ENCODE peak calls at places on chromosomes 13 and 19, in seven cellular contexts. One of them, this sample, is unnamed.

GRCh38 chr19:7917292-7918061 is 2.7 kb upstream of the SNAPC2 start:
- DNase-seq in mesendoderm: peak; percentile 75
- DNase-seq in neuronal stem cell: no peak
- DNase-seq in trophoblast cell: peak; percentile 78
- DNase-seq in mesenchymal stem cell: peak; percentile 71
- DNase-seq in IMR-90: peak; percentile 45
- DNase-seq in H1: no peak
- DNase-seq in this sample: peak; percentile 71

GRCh38 chr13:30881931-30882899 is 23.9 kb upstream of the MEDAG start:
- DNase-seq in mesendoderm: peak; percentile 35
- DNase-seq in neuronal stem cell: no peak
- DNase-seq in trophoblast cell: no peak
- DNase-seq in mesenchymal stem cell: peak; percentile 46
- DNase-seq in IMR-90: no peak
- DNase-seq in H1: no peak
- DNase-seq in this sample: no peak

GRCh38 chr19:34960103-34960805 is 3.8 kb downstream of the ZNF792 start:
- DNase-seq in mesendoderm: no peak
- DNase-seq in neuronal stem cell: no peak
- DNase-seq in trophoblast cell: no peak
- DNase-seq in mesenchymal stem cell: no peak
- DNase-seq in IMR-90: peak; percentile 86
- DNase-seq in H1: no peak
- DNase-seq in this sample: no peak

GRCh38 chr19:42455621-42456081 is 12.9 kb upstream of the CXCL17 start:
- DNase-seq in mesendoderm: peak; percentile 39
- DNase-seq in neuronal stem cell: no peak
- DNase-seq in trophoblast cell: peak; percentile 51
- DNase-seq in mesenchymal stem cell: no peak
- DNase-seq in IMR-90: no peak
- DNase-seq in H1: no peak
- DNase-seq in this sample: no peak

GRCh38 chr19:38721977-38722773 is 22.1 kb downstream of the CAPN12 start:
- DNase-seq in mesendoderm: no peak
- DNase-seq in neuronal stem cell: peak; percentile 46
- DNase-seq in trophoblast cell: no peak
- DNase-seq in mesenchymal stem cell: no peak
- DNase-seq in IMR-90: no peak
- DNase-seq in H1: no peak
- DNase-seq in this sample: no peak

GRCh38 chr19:29098863-29099481 is 114.0 kb downstream of the UQCRFS1 start:
- DNase-seq in mesendoderm: no peak
- DNase-seq in neuronal stem cell: no peak
- DNase-seq in trophoblast cell: peak; percentile 80
- DNase-seq in mesenchymal stem cell: no peak
- DNase-seq in IMR-90: peak; percentile 77
- DNase-seq in H1: no peak
- DNase-seq in this sample: no peak

GRCh38 chr13:106373304-106373988 is 162.0 kb downstream of the EFNB2 start:
- DNase-seq in mesendoderm: no peak
- DNase-seq in neuronal stem cell: no peak
- DNase-seq in trophoblast cell: no peak
- DNase-seq in mesenchymal stem cell: peak; percentile 47
- DNase-seq in IMR-90: no peak
- DNase-seq in H1: no peak
- DNase-seq in this sample: no peak

GRCh38 chr19:46386151-46386550 is 27.2 kb downstream of the CCDC8 start:
- DNase-seq in mesendoderm: no peak
- DNase-seq in neuronal stem cell: no peak
- DNase-seq in trophoblast cell: no peak
- DNase-seq in mesenchymal stem cell: no peak
- DNase-seq in IMR-90: no peak
- DNase-seq in H1: no peak
- DNase-seq in this sample: no peak

GRCh38 chr19:3146677-3147100 is 10.9 kb downstream of the GNA15 start:
- DNase-seq in mesendoderm: peak; percentile 23
- DNase-seq in neuronal stem cell: no peak
- DNase-seq in trophoblast cell: no peak
- DNase-seq in mesenchymal stem cell: no peak
- DNase-seq in IMR-90: no peak
- DNase-seq in H1: no peak
- DNase-seq in this sample: peak; percentile 71

GRCh38 chr13:51539887-51540286 is 44.4 kb upstream of the WDFY2 start:
- DNase-seq in mesendoderm: no peak
- DNase-seq in neuronal stem cell: no peak
- DNase-seq in trophoblast cell: no peak
- DNase-seq in mesenchymal stem cell: peak; percentile 45
- DNase-seq in IMR-90: peak; percentile 67
- DNase-seq in H1: no peak
- DNase-seq in this sample: no peak

GRCh38 chr13:79448413-79448812 is 32.5 kb upstream of the NDFIP2 start:
- DNase-seq in mesendoderm: peak; percentile 32
- DNase-seq in neuronal stem cell: no peak
- DNase-seq in trophoblast cell: no peak
- DNase-seq in mesenchymal stem cell: peak; percentile 56
- DNase-seq in IMR-90: peak; percentile 20
- DNase-seq in H1: no peak
- DNase-seq in this sample: no peak

GRCh38 chr19:46080561-46080960 is 39.8 kb upstream of the IGFL4 start:
- DNase-seq in mesendoderm: no peak
- DNase-seq in neuronal stem cell: no peak
- DNase-seq in trophoblast cell: no peak
- DNase-seq in mesenchymal stem cell: peak; percentile 87
- DNase-seq in IMR-90: peak; percentile 92
- DNase-seq in H1: no peak
- DNase-seq in this sample: no peak

GRCh38 chr19:6221220-6221877 is 58.4 kb downstream of the MLLT1 start:
- DNase-seq in mesendoderm: no peak
- DNase-seq in neuronal stem cell: no peak
- DNase-seq in trophoblast cell: no peak
- DNase-seq in mesenchymal stem cell: no peak
- DNase-seq in IMR-90: no peak
- DNase-seq in H1: no peak
- DNase-seq in this sample: no peak

GRCh38 chr19:48624067-48624594 is 4.8 kb downstream of the SPHK2 start:
- DNase-seq in mesendoderm: peak; percentile 99
- DNase-seq in neuronal stem cell: peak; percentile 97
- DNase-seq in trophoblast cell: peak; percentile 96
- DNase-seq in mesenchymal stem cell: peak; percentile 98
- DNase-seq in IMR-90: peak; percentile 97
- DNase-seq in H1: peak; percentile 91
- DNase-seq in this sample: peak; percentile 99

GRCh38 chr13:46211116-46211515 is 612 bp upstream of the LRRC63 start:
- DNase-seq in mesendoderm: peak; percentile 8
- DNase-seq in neuronal stem cell: no peak
- DNase-seq in trophoblast cell: no peak
- DNase-seq in mesenchymal stem cell: peak; percentile 25
- DNase-seq in IMR-90: no peak
- DNase-seq in H1: no peak
- DNase-seq in this sample: no peak

GRCh38 chr19:50333737-50334617 is 4.8 kb upstream of the KCNC3 start:
- DNase-seq in mesendoderm: no peak
- DNase-seq in neuronal stem cell: no peak
- DNase-seq in trophoblast cell: peak; percentile 77
- DNase-seq in mesenchymal stem cell: peak; percentile 23
- DNase-seq in IMR-90: no peak
- DNase-seq in H1: no peak
- DNase-seq in this sample: peak; percentile 67

GRCh38 chr13:98848736-98849135 is 96.3 kb upstream of the SLC15A1 start:
- DNase-seq in mesendoderm: no peak
- DNase-seq in neuronal stem cell: no peak
- DNase-seq in trophoblast cell: no peak
- DNase-seq in mesenchymal stem cell: no peak
- DNase-seq in IMR-90: peak; percentile 68
- DNase-seq in H1: no peak
- DNase-seq in this sample: no peak

GRCh38 chr13:35760678-35761308 is 284.3 kb upstream of the MAB21L1 start:
- DNase-seq in mesendoderm: peak; percentile 91
- DNase-seq in neuronal stem cell: no peak
- DNase-seq in trophoblast cell: peak; percentile 46
- DNase-seq in mesenchymal stem cell: no peak
- DNase-seq in IMR-90: no peak
- DNase-seq in H1: no peak
- DNase-seq in this sample: no peak

GRCh38 chr13:114118086-114118762 is 14.2 kb downstream of the RASA3 start:
- DNase-seq in mesendoderm: no peak
- DNase-seq in neuronal stem cell: no peak
- DNase-seq in trophoblast cell: no peak
- DNase-seq in mesenchymal stem cell: peak; percentile 39
- DNase-seq in IMR-90: no peak
- DNase-seq in H1: no peak
- DNase-seq in this sample: no peak

GRCh38 chr19:2043864-2044708 is 7.0 kb downstream of the MKNK2 start:
- DNase-seq in mesendoderm: no peak
- DNase-seq in neuronal stem cell: no peak
- DNase-seq in trophoblast cell: no peak
- DNase-seq in mesenchymal stem cell: no peak
- DNase-seq in IMR-90: no peak
- DNase-seq in H1: no peak
- DNase-seq in this sample: peak; percentile 55

GRCh38 chr13:24176351-24177101 is 16.0 kb downstream of the SPATA13 start:
- DNase-seq in mesendoderm: no peak
- DNase-seq in neuronal stem cell: no peak
- DNase-seq in trophoblast cell: no peak
- DNase-seq in mesenchymal stem cell: no peak
- DNase-seq in IMR-90: no peak
- DNase-seq in H1: no peak
- DNase-seq in this sample: no peak

GRCh38 chr13:42054798-42055499 is 6.5 kb downstream of the DGKH start:
- DNase-seq in mesendoderm: no peak
- DNase-seq in neuronal stem cell: no peak
- DNase-seq in trophoblast cell: no peak
- DNase-seq in mesenchymal stem cell: no peak
- DNase-seq in IMR-90: no peak
- DNase-seq in H1: no peak
- DNase-seq in this sample: no peak
- H2BK120ac ChIP-seq in mesendoderm: no peak overlapping the region
- H2BK120ac ChIP-seq in neuronal stem cell: no peak overlapping the region
- H2BK120ac ChIP-seq in trophoblast cell: no peak overlapping the region
- H2BK120ac ChIP-seq in mesenchymal stem cell: no peak overlapping the region
- H2BK120ac ChIP-seq in IMR-90: no peak overlapping the region
- H2BK120ac ChIP-seq in H1: no peak overlapping the region
- H2BK120ac ChIP-seq in this sample: no peak overlapping the region

GRCh38 chr19:41321600-41322270 is 11.8 kb downstream of the CCDC97 start:
- DNase-seq in mesendoderm: peak; percentile 93
- DNase-seq in neuronal stem cell: peak; percentile 51
- DNase-seq in trophoblast cell: peak; percentile 65
- DNase-seq in mesenchymal stem cell: peak; percentile 92
- DNase-seq in IMR-90: peak; percentile 80
- DNase-seq in H1: peak; percentile 70
- DNase-seq in this sample: peak; percentile 92

GRCh38 chr19:41319500-41320184 is 9.7 kb downstream of the CCDC97 start:
- DNase-seq in mesendoderm: no peak
- DNase-seq in neuronal stem cell: no peak
- DNase-seq in trophoblast cell: no peak
- DNase-seq in mesenchymal stem cell: no peak
- DNase-seq in IMR-90: no peak
- DNase-seq in H1: no peak
- DNase-seq in this sample: no peak

GRCh38 chr19:41321204-41321599 is 11.2 kb downstream of the CCDC97 start:
- DNase-seq in mesendoderm: no peak
- DNase-seq in neuronal stem cell: no peak
- DNase-seq in trophoblast cell: no peak
- DNase-seq in mesenchymal stem cell: no peak
- DNase-seq in IMR-90: no peak
- DNase-seq in H1: no peak
- DNase-seq in this sample: no peak

GRCh38 chr19:41320185-41320518 is 10.2 kb downstream of the CCDC97 start:
- DNase-seq in mesendoderm: no peak
- DNase-seq in neuronal stem cell: no peak
- DNase-seq in trophoblast cell: no peak
- DNase-seq in mesenchymal stem cell: no peak
- DNase-seq in IMR-90: no peak
- DNase-seq in H1: no peak
- DNase-seq in this sample: no peak

GRCh38 chr19:41320568-41320967 is 10.6 kb downstream of the CCDC97 start:
- DNase-seq in mesendoderm: no peak
- DNase-seq in neuronal stem cell: no peak
- DNase-seq in trophoblast cell: no peak
- DNase-seq in mesenchymal stem cell: no peak
- DNase-seq in IMR-90: no peak
- DNase-seq in H1: no peak
- DNase-seq in this sample: no peak
- H2BK120ac ChIP-seq in mesendoderm: no peak overlapping the region
- H2BK120ac ChIP-seq in neuronal stem cell: no peak overlapping the region
- H2BK120ac ChIP-seq in trophoblast cell: no peak overlapping the region
- H2BK120ac ChIP-seq in mesenchymal stem cell: no peak overlapping the region
- H2BK120ac ChIP-seq in IMR-90: no peak overlapping the region
- H2BK120ac ChIP-seq in H1: no peak overlapping the region
- H2BK120ac ChIP-seq in this sample: no peak overlapping the region

DNA sequence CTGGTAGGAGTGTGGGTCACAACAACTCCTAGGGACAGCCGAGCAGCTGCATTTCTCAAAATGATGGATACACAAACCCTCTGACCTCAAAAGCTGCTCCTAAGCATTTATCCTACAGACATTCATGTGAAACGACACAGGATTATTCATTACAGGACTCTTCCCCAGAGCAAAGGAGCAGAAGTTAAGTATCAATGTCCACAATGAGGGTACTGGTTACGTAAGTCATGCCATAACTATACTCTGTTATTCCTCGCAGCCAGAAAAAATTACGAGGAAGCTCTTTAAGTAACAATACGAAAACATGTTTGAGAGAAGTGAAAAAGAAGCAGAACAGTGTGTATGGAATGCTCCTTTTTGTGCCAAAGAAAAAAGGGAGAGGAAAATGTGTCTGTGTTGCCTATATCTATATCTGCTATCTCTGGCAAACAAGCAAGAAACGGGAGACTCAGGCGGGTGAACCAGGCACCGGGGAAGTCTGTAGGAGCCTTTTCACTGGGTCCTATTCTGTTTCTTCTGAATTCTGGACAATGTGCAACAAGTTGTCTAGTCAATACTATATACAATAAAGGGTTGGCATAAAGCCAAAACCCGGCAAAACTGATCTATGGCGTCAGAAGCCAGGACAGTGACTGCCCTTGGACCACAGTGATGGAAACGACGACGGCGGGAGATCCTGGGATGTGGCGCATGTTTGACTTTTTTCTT is 1.3 kb downstream of the ISOC2 start:
- DNase-seq in mesendoderm: no peak
- DNase-seq in neuronal stem cell: no peak
- DNase-seq in trophoblast cell: no peak
- DNase-seq in mesenchymal stem cell: peak; percentile 73
- DNase-seq in IMR-90: peak; percentile 31
- DNase-seq in H1: no peak
- DNase-seq in this sample: no peak
- H2BK120ac ChIP-seq in mesendoderm: no peak overlapping the region
- H2BK120ac ChIP-seq in neuronal stem cell: no peak overlapping the region
- H2BK120ac ChIP-seq in trophoblast cell: no peak overlapping the region
- H2BK120ac ChIP-seq in mesenchymal stem cell: no peak overlapping the region
- H2BK120ac ChIP-seq in IMR-90: no peak overlapping the region
- H2BK120ac ChIP-seq in H1: no peak overlapping the region
- H2BK120ac ChIP-seq in this sample: no peak overlapping the region

DNA sequence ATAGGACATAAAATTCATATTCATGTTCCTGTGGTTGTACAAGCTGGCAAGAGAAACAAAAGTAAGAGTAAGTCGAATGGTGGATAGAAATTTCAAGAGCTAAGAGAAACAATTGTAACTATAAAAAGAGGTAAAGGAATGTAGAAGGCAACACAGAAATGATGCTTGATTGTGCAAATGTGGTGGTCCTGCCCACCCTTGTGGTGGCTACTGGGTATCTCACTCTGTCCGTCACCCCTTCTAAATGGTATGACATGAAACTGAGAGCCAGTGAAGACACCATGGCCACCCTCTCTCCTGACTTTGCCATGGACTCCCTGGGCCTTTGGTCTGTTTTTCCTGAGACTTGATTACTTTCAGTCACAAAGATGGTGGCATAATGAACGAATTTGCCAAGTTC is 925.9 kb upstream of the SLITRK6 start:
- DNase-seq in mesendoderm: peak; percentile 56
- DNase-seq in neuronal stem cell: no peak
- DNase-seq in trophoblast cell: no peak
- DNase-seq in mesenchymal stem cell: no peak
- DNase-seq in IMR-90: no peak
- DNase-seq in H1: peak; percentile 9
- DNase-seq in this sample: peak; percentile 54
- H2BK120ac ChIP-seq in mesendoderm: no peak overlapping the region
- H2BK120ac ChIP-seq in neuronal stem cell: no peak overlapping the region
- H2BK120ac ChIP-seq in trophoblast cell: no peak overlapping the region
- H2BK120ac ChIP-seq in mesenchymal stem cell: no peak overlapping the region
- H2BK120ac ChIP-seq in IMR-90: no peak overlapping the region
- H2BK120ac ChIP-seq in H1: no peak overlapping the region
- H2BK120ac ChIP-seq in this sample: no peak overlapping the region